ENCODE peak calls at places on chromosomes 2 and 18, in eight cellular contexts. V, J, D, E, I, W, S and N are unnamed samples.

GRCh38 chr18:45749918-45750689 is 26.1 kb downstream of the SLC14A1 start:
- DNase-seq in V (no peak), J (no peak), D (no peak), E (no peak), I (no peak), W (no peak), S (no peak), N (no peak)

GRCh38 chr2:8573234-8573941 is 108.5 kb upstream of the ID2 start:
- DNase-seq in V (peak), J (no peak), D (no peak), E (no peak), I (no peak), W (peak), S (no peak), N (no peak)

GRCh38 chr18:80107396-80107795 is 1.7 kb upstream of the ADNP2 start:
- DNase-seq in V (no peak), J (no peak), D (no peak), E (no peak), I (no peak), W (no peak), S (no peak), N (no peak)

GRCh38 chr2:45909677-45910191 is 258.3 kb downstream of the PRKCE start:
- DNase-seq in V (no peak), J (peak), D (no peak), E (no peak), I (no peak), W (no peak), S (peak), N (no peak)

GRCh38 chr18:76365561-76365960 is 129.5 kb downstream of the ZNF516 start:
- DNase-seq in V (no peak), J (no peak), D (no peak), E (no peak), I (no peak), W (no peak), S (no peak), N (no peak)

GRCh38 chr2:43576983-43577892 is 18.6 kb downstream of the THADA start:
- DNase-seq in V (peak), J (peak), D (no peak), E (peak), I (peak), W (no peak), S (peak), N (no peak)

GRCh38 chr2:106956416-106956815 is 70.4 kb upstream of the ST6GAL2 start:
- DNase-seq in V (no peak), J (no peak), D (no peak), E (no peak), I (peak), W (no peak), S (no peak), N (no peak)

GRCh38 chr2:71045841-71046495 is 22.5 kb upstream of the NAGK start:
- DNase-seq in V (no peak), J (no peak), D (no peak), E (no peak), I (no peak), W (no peak), S (no peak), N (no peak)

GRCh38 chr2:43455735-43456642 is 139.8 kb downstream of the THADA start:
- DNase-seq in V (no peak), J (no peak), D (no peak), E (peak), I (peak), W (no peak), S (peak), N (no peak)

GRCh38 chr2:165877565-165878550 is 75.7 kb downstream of the TTC21B start:
- DNase-seq in V (no peak), J (no peak), D (no peak), E (peak), I (peak), W (no peak), S (peak), N (no peak)

GRCh38 chr2:127051116-127051779 is 55.7 kb downstream of the BIN1 start:
- DNase-seq in V (no peak), J (peak), D (no peak), E (no peak), I (no peak), W (peak), S (no peak), N (no peak)

GRCh38 chr2:28054916-28055315 is 164.4 kb downstream of the BABAM2 start:
- DNase-seq in V (no peak), J (no peak), D (no peak), E (peak), I (no peak), W (no peak), S (no peak), N (no peak)

GRCh38 chr18:26088482-26088881 is 1.9 kb downstream of the SS18 start:
- DNase-seq in V (no peak), J (no peak), D (no peak), E (no peak), I (peak), W (no peak), S (peak), N (no peak)

GRCh38 chr2:175111200-175111657 is 56.8 kb downstream of the ATF2 start:
- DNase-seq in V (peak), J (peak), D (no peak), E (peak), I (peak), W (no peak), S (peak), N (no peak)

GRCh38 chr2:155368934-155369333 is 670.4 kb downstream of the KCNJ3 start:
- DNase-seq in V (peak), J (no peak), D (no peak), E (no peak), I (peak), W (no peak), S (peak), N (no peak)

GRCh38 chr2:230582851-230583283 is 129.8 kb upstream of the CAB39 start:
- DNase-seq in V (no peak), J (no peak), D (no peak), E (peak), I (no peak), W (no peak), S (peak), N (no peak)

GRCh38 chr2:84792856-84793522 is 87.9 kb downstream of the TRABD2A start:
- DNase-seq in V (no peak), J (no peak), D (no peak), E (peak), I (no peak), W (no peak), S (no peak), N (no peak)

GRCh38 chr2:241469746-241470145 is 38.6 kb downstream of the STK25 start:
- DNase-seq in V (no peak), J (no peak), D (no peak), E (no peak), I (no peak), W (no peak), S (no peak), N (no peak)

GRCh38 chr2:227163445-227163997 is 484 bp downstream of the COL4A4 start:
- DNase-seq in V (peak), J (peak), D (no peak), E (no peak), I (peak), W (no peak), S (peak), N (peak)

GRCh38 chr2:172246649-172247048 is 143.9 kb upstream of the DLX2 start:
- DNase-seq in V (peak), J (no peak), D (no peak), E (no peak), I (no peak), W (no peak), S (peak), N (no peak)

GRCh38 chr2:109246616-109247015 is 117.6 kb downstream of the SH3RF3 start:
- DNase-seq in V (no peak), J (no peak), D (no peak), E (no peak), I (no peak), W (no peak), S (no peak), N (no peak)

GRCh38 chr2:207473203-207473865 is 56.4 kb upstream of the CREB1 start:
- DNase-seq in V (peak), J (no peak), D (peak), E (peak), I (peak), W (peak), S (peak), N (peak)

GRCh38 chr2:64987963-64988419 is 1.2 kb upstream of the SLC1A4 start:
- DNase-seq in V (peak), J (no peak), D (no peak), E (no peak), I (peak), W (no peak), S (no peak), N (no peak)

GRCh38 chr2:152483276-152483996 is 148.5 kb downstream of the FMNL2 start:
- DNase-seq in V (no peak), J (no peak), D (no peak), E (no peak), I (no peak), W (no peak), S (no peak), N (no peak)

GRCh38 chr2:10521891-10522448 is 73.8 kb upstream of the ODC1 start:
- DNase-seq in V (no peak), J (no peak), D (no peak), E (no peak), I (no peak), W (no peak), S (no peak), N (no peak)

GRCh38 chr2:145593991-145594702 is 1074.2 kb upstream of the ZEB2 start:
- DNase-seq in V (peak), J (no peak), D (no peak), E (peak), I (peak), W (no peak), S (peak), N (no peak)

GRCh38 chr2:111977240-111977639 is 77.8 kb upstream of the TMEM87B start:
- DNase-seq in V (no peak), J (no peak), D (no peak), E (no peak), I (no peak), W (no peak), S (no peak), N (no peak)

GRCh38 chr2:219056176-219056895 is 4.4 kb downstream of the IHH start:
- DNase-seq in V (no peak), J (no peak), D (no peak), E (no peak), I (no peak), W (no peak), S (no peak), N (no peak)

GRCh38 chr2:23069935-23070334 is 315.0 kb upstream of the KLHL29 start:
- DNase-seq in V (no peak), J (no peak), D (no peak), E (no peak), I (no peak), W (no peak), S (no peak), N (no peak)

GRCh38 chr2:3146772-3147640 is 230.6 kb downstream of the EIPR1 start:
- DNase-seq in V (no peak), J (no peak), D (no peak), E (no peak), I (no peak), W (no peak), S (no peak), N (no peak)

GRCh38 chr2:201070966-201071304 is 536 bp downstream of the HYCC2 start:
- DNase-seq in V (no peak), J (no peak), D (no peak), E (no peak), I (peak), W (no peak), S (peak), N (no peak)

GRCh38 chr18:63788447-63789096 is 13.4 kb downstream of the SERPINB7 start:
- DNase-seq in V (no peak), J (no peak), D (no peak), E (peak), I (peak), W (no peak), S (peak), N (no peak)

GRCh38 chr2:110745048-110745447 is 12.7 kb downstream of the ACOXL start:
- DNase-seq in V (no peak), J (no peak), D (no peak), E (no peak), I (no peak), W (no peak), S (peak), N (no peak)

GRCh38 chr2:110746586-110747521 is 14.5 kb downstream of the ACOXL start:
- DNase-seq in V (no peak), J (no peak), D (no peak), E (no peak), I (no peak), W (no peak), S (no peak), N (no peak)

GRCh38 chr2:110751642-110752041 is 19.3 kb downstream of the ACOXL start:
- DNase-seq in V (no peak), J (no peak), D (no peak), E (no peak), I (no peak), W (no peak), S (no peak), N (no peak)

GRCh38 chr2:110747522-110748488 is 15.4 kb downstream of the ACOXL start:
- DNase-seq in V (no peak), J (no peak), D (no peak), E (no peak), I (no peak), W (no peak), S (no peak), N (no peak)

DNA sequence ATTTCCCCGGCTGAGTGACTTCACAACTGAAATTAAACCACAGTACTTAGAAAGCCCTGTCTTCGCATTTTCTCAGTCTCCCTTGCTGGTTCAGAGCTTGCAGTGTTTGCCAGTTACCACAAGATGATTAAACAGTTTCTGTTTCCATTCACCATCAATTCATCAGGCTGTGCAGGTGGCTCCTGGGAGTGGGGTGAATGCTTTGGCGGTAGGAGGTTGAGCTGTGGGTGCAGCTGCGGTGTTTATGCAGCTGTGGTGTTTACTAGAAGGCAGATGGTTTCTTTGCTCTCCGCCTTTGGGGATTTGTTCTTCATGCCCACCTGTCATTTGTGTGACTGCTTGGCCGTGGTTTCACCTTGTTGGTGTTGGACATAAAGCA is 16.1 kb downstream of the ACOXL start:
- DNase-seq in V (no peak), J (no peak), D (no peak), E (no peak), I (no peak), W (no peak), S (peak), N (no peak)
- TF ChIP-seq CTCF in V (no peak), J (no peak), D (no peak), E (no peak), I (no peak), W (no peak), S (no peak), N (no peak)

DNA sequence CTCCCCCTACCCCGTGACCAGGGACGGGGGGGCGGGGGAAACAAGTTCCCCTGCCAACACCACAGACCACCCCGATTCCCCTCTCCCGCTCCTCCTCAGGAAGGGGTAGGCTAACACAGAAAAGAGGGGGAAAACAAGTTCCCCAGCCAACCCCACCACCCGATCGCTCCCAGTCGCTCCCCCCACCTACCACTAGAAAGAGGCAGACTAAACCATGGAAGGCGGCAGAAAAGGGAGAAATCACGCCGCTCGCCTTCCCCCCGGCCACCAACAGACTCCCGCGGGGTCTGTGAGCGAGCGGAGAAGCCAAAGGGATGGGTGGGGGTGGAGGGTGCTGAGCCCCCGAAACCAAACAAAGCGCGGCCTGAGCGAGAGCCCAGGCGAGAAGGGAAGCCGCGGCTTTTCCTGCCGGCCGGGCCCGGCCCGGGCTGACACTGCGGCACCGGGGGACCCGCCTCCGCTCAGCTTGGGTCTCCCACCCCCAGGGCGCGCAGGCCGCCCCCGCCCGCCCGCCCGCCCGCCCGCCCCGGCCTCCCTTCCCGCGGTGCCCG is 1.3 kb downstream of the FBXO11 start:
- DNase-seq in V (peak), J (peak), D (no peak), E (no peak), I (peak), W (peak), S (peak), N (peak)
- TF ChIP-seq CTCF in V (no peak), J (no peak), D (no peak), E (no peak), I (no peak), W (no peak), S (no peak), N (no peak)

DNA sequence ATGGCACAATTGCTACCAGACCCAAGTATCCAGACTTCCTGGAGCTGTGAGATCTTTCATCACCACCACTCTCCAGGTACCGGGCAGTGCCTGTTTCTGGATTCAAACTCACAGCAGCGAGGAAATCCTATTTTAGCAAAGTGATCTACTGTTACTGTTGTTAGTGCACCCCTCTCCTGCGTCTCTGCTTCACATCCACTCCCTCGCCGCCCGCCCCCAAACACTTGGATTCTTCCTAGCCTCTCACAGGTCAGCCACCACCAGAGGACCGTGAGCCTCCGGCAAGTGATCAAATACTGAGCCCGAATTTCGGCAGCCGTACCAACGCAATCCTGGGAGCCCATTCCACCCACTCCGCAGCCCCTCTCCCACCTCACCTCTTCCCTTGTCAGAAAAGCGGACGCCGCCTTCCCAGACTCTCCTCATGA is 519 bp downstream of the METTL4 start:
- DNase-seq in V (peak), J (peak), D (peak), E (peak), I (peak), W (peak), S (peak), N (peak)
- TF ChIP-seq CTCF in V (no peak), J (peak), D (no peak), E (no peak), I (no peak), W (no peak), S (peak), N (no peak)

DNA sequence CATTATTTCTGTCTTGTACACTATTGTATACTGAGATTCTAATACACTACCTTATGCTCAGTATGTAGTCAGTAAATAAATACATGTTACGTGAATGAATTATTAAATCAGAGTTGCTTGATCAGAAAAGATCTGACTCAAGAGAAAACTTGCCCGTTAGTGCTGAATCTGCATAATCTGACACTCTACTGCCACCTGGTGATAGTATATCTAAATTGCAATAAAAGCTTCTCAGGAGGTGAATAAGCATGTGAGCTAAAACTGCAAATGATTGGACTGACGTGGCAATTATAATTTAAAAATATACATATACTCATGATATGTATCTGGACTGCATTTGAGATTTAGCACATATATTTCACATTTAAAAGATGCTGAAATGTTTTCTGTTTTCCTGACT is 70.4 kb downstream of the KIAA1328 start:
- DNase-seq in V (peak), J (no peak), D (no peak), E (peak), I (peak), W (no peak), S (peak), N (no peak)
- TF ChIP-seq CTCF in V (peak), J (peak), D (no peak), E (peak), I (no peak), W (peak), S (peak), N (peak)

DNA sequence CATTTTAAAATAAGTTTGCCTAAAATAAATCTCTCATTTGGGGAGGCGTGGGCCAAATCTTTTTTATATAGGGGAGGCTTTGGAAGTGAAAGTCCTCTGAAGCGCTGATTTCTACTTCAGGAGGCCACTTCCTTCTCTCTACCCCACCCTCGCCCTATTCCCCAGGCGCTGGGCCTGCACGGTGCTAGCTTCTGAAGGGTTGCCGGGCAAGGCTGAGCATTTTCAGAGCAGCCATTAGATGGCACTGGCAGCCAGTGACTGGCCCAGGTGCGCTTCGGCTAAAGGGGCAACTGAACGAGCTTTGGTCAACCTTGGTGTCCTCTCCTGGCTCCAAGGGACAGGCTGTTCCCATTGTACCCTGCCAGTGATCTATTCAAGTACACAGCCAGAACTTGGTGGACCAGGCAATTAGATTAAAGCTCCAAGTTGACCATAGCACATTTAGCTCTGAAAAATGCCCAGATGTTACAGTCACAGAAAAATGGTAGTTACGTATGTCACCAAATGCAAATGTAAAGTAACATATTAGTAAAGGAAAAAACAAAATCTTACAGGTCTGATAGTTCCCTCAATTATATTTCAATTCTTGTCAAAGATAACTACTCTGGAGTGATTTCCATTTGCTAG is 2.3 kb downstream of the POMC start:
- DNase-seq in V (peak), J (peak), D (peak), E (no peak), I (peak), W (peak), S (no peak), N (peak)
- TF ChIP-seq CTCF in V (peak), J (peak), D (no peak), E (no peak), I (no peak), W (peak), S (peak), N (no peak)

DNA sequence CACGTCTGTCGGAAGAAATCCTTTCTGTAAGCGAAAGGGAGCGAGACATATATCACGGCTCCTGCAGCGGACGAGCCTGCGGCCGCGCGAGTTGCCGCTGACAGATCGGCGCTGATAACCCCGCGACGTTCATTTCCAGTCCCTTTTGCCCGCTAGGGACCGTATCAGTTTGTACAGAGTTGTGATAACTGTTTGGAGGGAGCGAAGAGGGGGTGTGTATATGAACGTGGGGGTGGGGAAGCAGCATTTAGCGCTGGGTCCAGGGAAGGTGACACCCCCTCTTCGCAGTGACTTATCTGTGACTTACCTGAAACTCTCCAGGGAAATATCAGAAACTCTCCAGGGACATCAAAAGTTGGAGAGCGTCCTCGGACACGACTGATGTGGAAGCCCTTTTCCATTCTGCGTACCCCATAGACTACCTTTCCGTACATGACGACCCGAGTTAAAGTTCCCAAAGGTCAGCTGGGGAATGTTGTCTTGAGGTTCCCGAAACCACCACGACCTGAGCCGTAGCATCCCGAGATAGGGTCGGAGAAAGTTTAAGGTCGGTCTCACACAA is 948 bp upstream of the GATA6 start:
- DNase-seq in V (peak), J (no peak), D (no peak), E (no peak), I (peak), W (no peak), S (no peak), N (peak)
- TF ChIP-seq CTCF in V (no peak), J (no peak), D (no peak), E (no peak), I (peak), W (no peak), S (no peak), N (no peak)